ENCODE peak calls at places on chromosomes 4 and X, in six cellular contexts. A, J, O, N, W and V are unnamed samples.

GRCh38 chr4:168221298-168221697 is 97.3 kb downstream of the DDX60 start:
- DNase-seq in A (no peak), J (no peak), O (no peak), N (no peak), W (peak), V (no peak)

GRCh38 chr4:87540176-87541058 is 11.2 kb upstream of the SPARCL1 start:
- DNase-seq in A (no peak), J (peak), O (peak), N (no peak), W (no peak), V (no peak)

GRCh38 chr4:186900232-186900900 is 176.7 kb upstream of the FAT1 start:
- DNase-seq in A (no peak), J (no peak), O (no peak), N (no peak), W (peak), V (no peak)

GRCh38 chrX:57286507-57287251 is at the start of gene FAAH2:
- DNase-seq in A (no peak), J (peak), O (no peak), N (peak), W (peak), V (no peak)

GRCh38 chr4:96639932-96640331 is 800.0 kb downstream of the PDHA2 start:
- DNase-seq in A (no peak), J (no peak), O (no peak), N (no peak), W (no peak), V (no peak)

GRCh38 chrX:109889289-109890006 is 113.5 kb upstream of the TMEM164 start:
- DNase-seq in A (no peak), J (no peak), O (no peak), N (no peak), W (peak), V (peak)

GRCh38 chrX:65883556-65883955 is 156.3 kb downstream of the VSIG4 start:
- DNase-seq in A (no peak), J (no peak), O (no peak), N (no peak), W (no peak), V (no peak)

GRCh38 chr4:146436423-146437162 is 85.1 kb downstream of the SLC10A7 start:
- DNase-seq in A (no peak), J (no peak), O (no peak), N (no peak), W (no peak), V (no peak)

GRCh38 chr4:188132232-188132631 is 7.0 kb upstream of the TRIML1 start:
- DNase-seq in A (no peak), J (no peak), O (no peak), N (no peak), W (no peak), V (no peak)

GRCh38 chrX:49878128-49878833 is 1.0 kb upstream of the USP27X start:
- DNase-seq in A (no peak), J (peak), O (peak), N (no peak), W (peak), V (no peak)

GRCh38 chr4:71765349-71765748 is 18.5 kb downstream of the GC start:
- DNase-seq in A (no peak), J (no peak), O (no peak), N (no peak), W (no peak), V (no peak)

GRCh38 chr4:38664704-38665401 is 854 bp downstream of the KLF3 start:
- DNase-seq in A (peak), J (peak), O (peak), N (no peak), W (peak), V (peak)

GRCh38 chr4:1768367-1769034 is 24.6 kb upstream of the FGFR3 start:
- DNase-seq in A (no peak), J (no peak), O (no peak), N (no peak), W (no peak), V (peak)

GRCh38 chrX:103847174-103847870 is 15.3 kb upstream of the RAB9B start:
- DNase-seq in A (no peak), J (no peak), O (no peak), N (no peak), W (no peak), V (peak)

GRCh38 chrX:55638933-55639332 is 15.7 kb downstream of the FOXR2 start:
- DNase-seq in A (no peak), J (no peak), O (no peak), N (no peak), W (no peak), V (no peak)

GRCh38 chr4:20764353-20764752 is 64.1 kb downstream of the PACRGL start:
- DNase-seq in A (no peak), J (no peak), O (no peak), N (no peak), W (no peak), V (no peak)

GRCh38 chr4:79338148-79338547 is 12.3 kb upstream of the NAA11 start:
- DNase-seq in A (no peak), J (no peak), O (no peak), N (no peak), W (no peak), V (peak)

GRCh38 chr4:37434469-37434868 is 189.9 kb downstream of the NWD2 start:
- DNase-seq in A (no peak), J (no peak), O (no peak), N (no peak), W (no peak), V (no peak)

GRCh38 chr4:121938282-121939092 is 13.4 kb downstream of the TRPC3 start:
- DNase-seq in A (no peak), J (no peak), O (no peak), N (no peak), W (no peak), V (no peak)

GRCh38 chr4:187171731-187172339 is 448.2 kb upstream of the FAT1 start:
- DNase-seq in A (no peak), J (no peak), O (no peak), N (no peak), W (no peak), V (no peak)

GRCh38 chrX:19747672-19748610 is 139.5 kb downstream of the SH3KBP1 start:
- DNase-seq in A (peak), J (peak), O (peak), N (no peak), W (no peak), V (peak)

GRCh38 chr4:151641983-151642382 is 118.8 kb downstream of the GATB start:
- DNase-seq in A (no peak), J (no peak), O (no peak), N (no peak), W (no peak), V (peak)

GRCh38 chr4:101953949-101954348 is 163.4 kb downstream of the BANK1 start:
- DNase-seq in A (no peak), J (no peak), O (no peak), N (no peak), W (no peak), V (no peak)

GRCh38 chrX:53073115-53073581 is 9.0 kb upstream of the TSPYL2 start:
- DNase-seq in A (no peak), J (no peak), O (no peak), N (no peak), W (no peak), V (no peak)

GRCh38 chr4:177177446-177178160 is 132.1 kb upstream of the NEIL3 start:
- DNase-seq in A (no peak), J (no peak), O (no peak), N (no peak), W (no peak), V (no peak)

GRCh38 chr4:93791570-93792195 is 36.9 kb upstream of the ATOH1 start:
- DNase-seq in A (no peak), J (peak), O (no peak), N (no peak), W (peak), V (peak)

GRCh38 chr4:84126061-84126787 is 372.9 kb downstream of the NKX6-1 start:
- DNase-seq in A (no peak), J (no peak), O (no peak), N (no peak), W (no peak), V (no peak)

GRCh38 chr4:102787096-102787867 is 26.5 kb upstream of the MANBA start:
- DNase-seq in A (no peak), J (no peak), O (no peak), N (no peak), W (peak), V (no peak)

GRCh38 chrX:47649781-47650163 is 591 bp downstream of the ELK1 start:
- DNase-seq in A (no peak), J (no peak), O (no peak), N (no peak), W (no peak), V (no peak)

GRCh38 chrX:47648376-47648775 is 2.0 kb downstream of the ELK1 start:
- DNase-seq in A (no peak), J (no peak), O (no peak), N (no peak), W (no peak), V (no peak)

GRCh38 chrX:47651043-47651905 is 911 bp upstream of the ELK1 start:
- DNase-seq in A (no peak), J (no peak), O (no peak), N (no peak), W (no peak), V (no peak)

GRCh38 chrX:47649302-47649701 is 1.1 kb downstream of the ELK1 start:
- DNase-seq in A (no peak), J (no peak), O (no peak), N (no peak), W (no peak), V (peak)

GRCh38 chrX:47650164-47651042 is at the start of gene ELK1:
- DNase-seq in A (peak), J (peak), O (peak), N (peak), W (peak), V (peak)
- TF ChIP-seq POLR2A in A (peak), J (peak), O (peak), N (peak), W (peak), V (peak)

DNA sequence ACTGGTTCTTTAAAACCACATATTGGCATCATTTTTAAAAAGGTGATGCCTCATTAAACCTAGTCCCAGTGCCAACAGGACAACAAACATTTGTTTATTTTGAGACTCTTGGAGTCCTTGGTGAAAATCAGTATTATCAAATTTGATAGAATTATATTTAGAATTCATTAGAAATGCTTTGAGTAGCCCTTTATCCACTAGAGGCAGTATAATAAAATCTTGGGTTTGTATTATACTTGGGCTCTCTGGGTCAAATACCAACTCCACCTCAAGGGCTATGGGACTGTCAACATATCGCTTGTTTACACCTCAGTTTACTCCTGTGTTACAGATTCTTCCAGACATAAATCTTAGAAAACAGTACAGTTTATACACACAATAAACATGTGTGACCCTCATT is 335.7 kb upstream of the FSTL5 start:
- DNase-seq in A (no peak), J (no peak), O (no peak), N (no peak), W (no peak), V (no peak)
- TF ChIP-seq POLR2A in A (no peak), J (no peak), O (no peak), N (no peak), W (no peak), V (no peak)

DNA sequence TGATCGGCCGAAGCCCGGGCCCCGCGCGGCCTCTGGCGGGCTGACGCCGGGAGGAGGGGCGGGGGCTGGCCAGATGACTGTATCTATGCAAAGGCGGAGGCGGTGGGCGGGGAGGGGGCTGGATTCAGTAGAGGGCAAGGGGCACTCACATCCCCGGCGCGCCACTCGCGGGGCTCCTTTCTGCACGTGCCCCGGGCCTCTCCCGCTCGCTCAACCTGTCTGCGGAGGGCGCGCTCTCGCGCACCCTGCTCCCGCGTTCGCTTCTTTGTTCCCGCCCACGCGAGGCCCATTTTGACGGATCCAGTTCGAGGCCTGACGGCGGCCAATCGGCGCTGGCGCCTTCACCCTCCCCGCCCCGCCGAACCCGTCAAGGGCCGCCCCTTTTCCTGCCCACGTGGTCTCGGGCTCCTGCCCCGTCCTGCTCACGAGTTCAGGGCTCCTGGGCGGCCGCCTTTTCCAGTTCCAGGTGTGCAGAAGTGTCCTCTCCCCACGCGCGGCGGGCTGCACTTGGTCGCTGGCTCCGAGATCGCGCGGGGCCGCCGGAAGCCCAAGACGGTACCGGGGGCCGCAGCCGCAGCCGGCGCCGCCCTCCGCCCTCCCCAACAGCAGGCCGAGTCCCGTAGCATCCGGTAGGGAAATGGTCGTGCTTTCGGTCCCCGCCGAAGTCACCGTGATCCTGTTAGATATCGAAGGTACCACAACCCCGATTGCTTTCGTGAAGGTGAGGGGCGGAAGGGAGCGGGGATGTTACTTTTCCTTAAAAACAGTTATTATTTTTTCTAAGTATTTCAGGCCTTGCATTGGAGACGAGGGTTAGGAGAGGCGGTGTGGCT is at the start of the genes ENOPH1 and HNRNPDL:
- DNase-seq in A (peak), J (peak), O (peak), N (peak), W (peak), V (peak)
- TF ChIP-seq POLR2A in A (peak), J (peak), O (peak), N (peak), W (peak), V (peak)

DNA sequence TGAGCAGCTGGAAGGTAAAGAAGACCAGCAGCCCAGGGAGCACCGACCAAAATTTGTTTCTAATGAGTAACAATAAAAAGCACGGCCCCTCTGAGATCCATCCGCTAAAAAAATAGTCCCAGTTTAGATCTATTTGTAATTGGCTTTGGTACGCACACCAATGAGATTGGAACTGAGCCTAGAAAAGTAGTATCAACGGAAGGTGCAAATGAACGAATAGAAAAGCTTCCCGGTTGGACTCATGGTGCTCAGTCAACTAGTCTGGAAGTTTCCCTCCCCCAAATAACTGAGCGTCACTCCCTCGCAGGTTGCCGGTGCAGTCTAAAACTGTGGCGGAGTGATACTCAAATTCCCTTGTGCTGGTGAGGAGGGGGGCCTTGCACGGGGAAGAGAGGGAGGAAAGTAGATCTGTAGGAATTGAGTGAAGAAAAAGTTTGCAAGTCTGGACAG is at the start of gene COL4A5:
- DNase-seq in A (no peak), J (peak), O (peak), N (peak), W (peak), V (peak)
- TF ChIP-seq POLR2A in A (no peak), J (no peak), O (no peak), N (no peak), W (no peak), V (no peak)